ENCODE peak calls at places on chromosome 9, in four cellular contexts. One of them, this sample, is unnamed.

GRCh38 chr9:131289301-131290038 is at the start of gene PLPP7:
- DNase-seq in astrocyte of the cerebellum: peak
- DNase-seq in uterus: peak
- DNase-seq in left lung: no peak
- DNase-seq in this sample: peak

GRCh38 chr9:42852133-42852532 is 668.7 kb downstream of the SPATA31A6 start:
- DNase-seq in uterus: no peak
- DNase-seq in left lung: peak
- DNase-seq in astrocyte of the cerebellum: no peak
- DNase-seq in this sample: no peak

GRCh38 chr9:36214571-36214970 is 23.9 kb downstream of the CLTA start:
- DNase-seq in uterus: no peak
- DNase-seq in astrocyte of the cerebellum: no peak
- DNase-seq in left lung: no peak
- DNase-seq in this sample: no peak

GRCh38 chr9:89353989-89354388 is 35.7 kb downstream of the SECISBP2 start:
- DNase-seq in astrocyte of the cerebellum: no peak
- DNase-seq in left lung: no peak
- DNase-seq in uterus: no peak
- DNase-seq in this sample: peak

GRCh38 chr9:107487521-107488399 is 1.8 kb downstream of the KLF4 start:
- DNase-seq in astrocyte of the cerebellum: peak
- DNase-seq in uterus: peak
- DNase-seq in left lung: peak
- DNase-seq in this sample: peak

GRCh38 chr9:21996438-21996837 is 1.8 kb downstream of the CDKN2B-AS1 start:
- DNase-seq in uterus: no peak
- DNase-seq in left lung: no peak
- DNase-seq in astrocyte of the cerebellum: no peak
- DNase-seq in this sample: no peak

GRCh38 chr9:129121483-129121882 is 10.3 kb downstream of the PTPA start:
- DNase-seq in astrocyte of the cerebellum: no peak
- DNase-seq in left lung: peak
- DNase-seq in uterus: no peak
- DNase-seq in this sample: no peak

GRCh38 chr9:89797970-89798369 is 193.2 kb downstream of the GADD45G start:
- DNase-seq in astrocyte of the cerebellum: no peak
- DNase-seq in left lung: no peak
- DNase-seq in uterus: no peak
- DNase-seq in this sample: no peak

GRCh38 chr9:74218374-74219063 is 278.6 kb upstream of the RORB start:
- DNase-seq in uterus: no peak
- DNase-seq in left lung: no peak
- DNase-seq in astrocyte of the cerebellum: no peak
- DNase-seq in this sample: no peak

GRCh38 chr9:93907551-93908199 is 47.5 kb downstream of the BARX1 start:
- DNase-seq in astrocyte of the cerebellum: no peak
- DNase-seq in uterus: no peak
- DNase-seq in left lung: peak
- DNase-seq in this sample: no peak

GRCh38 chr9:126294331-126295081 is 32.1 kb upstream of the MVB12B start:
- DNase-seq in astrocyte of the cerebellum: no peak
- DNase-seq in left lung: no peak
- DNase-seq in uterus: no peak
- DNase-seq in this sample: no peak

GRCh38 chr9:87667164-87667738 is 58.7 kb upstream of the CTSL start:
- DNase-seq in left lung: no peak
- DNase-seq in astrocyte of the cerebellum: no peak
- DNase-seq in uterus: no peak
- DNase-seq in this sample: no peak

GRCh38 chr9:88476491-88477271 is 58.3 kb upstream of the NXNL2 start:
- DNase-seq in uterus: no peak
- DNase-seq in left lung: no peak
- DNase-seq in astrocyte of the cerebellum: peak
- DNase-seq in this sample: no peak

GRCh38 chr9:76534031-76534430 is 75.0 kb downstream of the GCNT1 start:
- DNase-seq in left lung: no peak
- DNase-seq in astrocyte of the cerebellum: no peak
- DNase-seq in uterus: no peak
- DNase-seq in this sample: no peak

GRCh38 chr9:79431019-79431679 is 140.6 kb upstream of the TLE4 start:
- DNase-seq in left lung: no peak
- DNase-seq in uterus: no peak
- DNase-seq in astrocyte of the cerebellum: peak
- DNase-seq in this sample: no peak

GRCh38 chr9:89431930-89432725 is 65.8 kb downstream of the SEMA4D start:
- DNase-seq in uterus: no peak
- DNase-seq in left lung: no peak
- DNase-seq in astrocyte of the cerebellum: no peak
- DNase-seq in this sample: no peak

GRCh38 chr9:107929439-107929838 is 439.9 kb upstream of the KLF4 start:
- DNase-seq in left lung: no peak
- DNase-seq in astrocyte of the cerebellum: peak
- DNase-seq in uterus: no peak
- DNase-seq in this sample: no peak

GRCh38 chr9:121824651-121825480 is 173.4 kb downstream of the DAB2IP start:
- DNase-seq in astrocyte of the cerebellum: no peak
- DNase-seq in left lung: no peak
- DNase-seq in uterus: no peak
- DNase-seq in this sample: peak
- TF ChIP-seq CTCF in astrocyte of the cerebellum: no peak
- TF ChIP-seq CTCF in left lung: no peak
- TF ChIP-seq CTCF in uterus: no peak
- TF ChIP-seq CTCF in this sample: no peak

GRCh38 chr9:98999152-98999525 is 55.4 kb downstream of the COL15A1 start:
- DNase-seq in uterus: peak
- DNase-seq in left lung: no peak
- DNase-seq in astrocyte of the cerebellum: no peak
- DNase-seq in this sample: no peak
- TF ChIP-seq CTCF in uterus: no peak
- TF ChIP-seq CTCF in left lung: no peak
- TF ChIP-seq CTCF in astrocyte of the cerebellum: no peak
- TF ChIP-seq CTCF in this sample: no peak

GRCh38 chr9:133553978-133554713 is 19.6 kb downstream of the ADAMTSL2 start:
- DNase-seq in left lung: no peak
- DNase-seq in uterus: no peak
- DNase-seq in astrocyte of the cerebellum: no peak
- DNase-seq in this sample: no peak
- TF ChIP-seq CTCF in left lung: no peak
- TF ChIP-seq CTCF in uterus: no peak
- TF ChIP-seq CTCF in astrocyte of the cerebellum: no peak
- TF ChIP-seq CTCF in this sample: no peak

GRCh38 chr9:92504881-92505280 is 22.6 kb upstream of the ASPN start:
- DNase-seq in astrocyte of the cerebellum: no peak
- DNase-seq in uterus: no peak
- DNase-seq in left lung: no peak
- DNase-seq in this sample: no peak

GRCh38 chr9:92506184-92506857 is 24.0 kb upstream of the ASPN start:
- DNase-seq in left lung: no peak
- DNase-seq in astrocyte of the cerebellum: peak
- DNase-seq in uterus: peak
- DNase-seq in this sample: peak

GRCh38 chr9:92499701-92500100 is 17.4 kb upstream of the ASPN start:
- DNase-seq in astrocyte of the cerebellum: no peak
- DNase-seq in left lung: no peak
- DNase-seq in uterus: no peak
- DNase-seq in this sample: no peak

GRCh38 chr9:92500725-92501124 is 18.4 kb upstream of the ASPN start:
- DNase-seq in left lung: no peak
- DNase-seq in astrocyte of the cerebellum: no peak
- DNase-seq in uterus: no peak
- DNase-seq in this sample: no peak

DNA sequence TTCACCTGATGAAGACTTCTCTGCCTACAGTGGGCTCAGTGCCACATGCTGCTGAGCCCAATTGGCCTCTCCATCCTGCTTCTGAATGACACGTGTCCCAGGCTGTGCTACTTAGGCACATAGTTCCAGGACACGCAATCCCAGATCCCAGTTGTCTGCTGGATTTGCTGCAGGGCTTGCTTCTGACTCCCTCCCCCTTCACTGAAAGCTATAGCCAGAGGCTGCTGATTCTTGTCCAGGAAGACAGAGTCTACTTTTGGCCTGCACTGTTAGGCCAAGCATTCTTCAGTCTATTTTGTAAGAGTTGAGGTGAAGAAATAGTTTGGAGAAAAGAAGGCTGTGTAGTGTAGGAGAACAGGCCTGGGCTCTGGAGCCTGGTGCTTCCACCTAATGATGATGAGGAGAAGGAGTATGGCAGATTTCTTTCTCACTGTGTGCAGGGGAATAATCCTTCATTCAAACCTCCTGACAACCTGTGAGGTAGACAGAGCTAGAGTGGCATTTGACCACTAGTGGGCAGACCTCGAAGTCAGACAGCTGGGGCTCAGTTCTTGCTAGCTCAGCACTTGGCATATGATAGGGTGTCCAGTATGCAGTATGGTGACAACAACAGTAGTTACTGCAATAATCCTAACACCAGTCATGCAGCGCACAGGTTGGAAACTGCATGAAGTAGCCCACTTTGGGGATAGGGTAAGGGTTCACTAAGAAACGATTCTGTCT is 19.5 kb upstream of the ASPN start:
- DNase-seq in uterus: peak
- DNase-seq in astrocyte of the cerebellum: no peak
- DNase-seq in left lung: no peak
- DNase-seq in this sample: peak
- TF ChIP-seq CTCF in uterus: peak
- TF ChIP-seq CTCF in astrocyte of the cerebellum: peak
- TF ChIP-seq CTCF in left lung: peak
- TF ChIP-seq CTCF in this sample: no peak

GRCh38 chr9:1732670-1733069 is 282.5 kb upstream of the SMARCA2 start:
- DNase-seq in left lung: no peak
- DNase-seq in uterus: no peak
- DNase-seq in astrocyte of the cerebellum: no peak
- DNase-seq in this sample: no peak
- TF ChIP-seq CTCF in left lung: no peak
- TF ChIP-seq CTCF in uterus: no peak
- TF ChIP-seq CTCF in astrocyte of the cerebellum: no peak
- TF ChIP-seq CTCF in this sample: no peak

DNA sequence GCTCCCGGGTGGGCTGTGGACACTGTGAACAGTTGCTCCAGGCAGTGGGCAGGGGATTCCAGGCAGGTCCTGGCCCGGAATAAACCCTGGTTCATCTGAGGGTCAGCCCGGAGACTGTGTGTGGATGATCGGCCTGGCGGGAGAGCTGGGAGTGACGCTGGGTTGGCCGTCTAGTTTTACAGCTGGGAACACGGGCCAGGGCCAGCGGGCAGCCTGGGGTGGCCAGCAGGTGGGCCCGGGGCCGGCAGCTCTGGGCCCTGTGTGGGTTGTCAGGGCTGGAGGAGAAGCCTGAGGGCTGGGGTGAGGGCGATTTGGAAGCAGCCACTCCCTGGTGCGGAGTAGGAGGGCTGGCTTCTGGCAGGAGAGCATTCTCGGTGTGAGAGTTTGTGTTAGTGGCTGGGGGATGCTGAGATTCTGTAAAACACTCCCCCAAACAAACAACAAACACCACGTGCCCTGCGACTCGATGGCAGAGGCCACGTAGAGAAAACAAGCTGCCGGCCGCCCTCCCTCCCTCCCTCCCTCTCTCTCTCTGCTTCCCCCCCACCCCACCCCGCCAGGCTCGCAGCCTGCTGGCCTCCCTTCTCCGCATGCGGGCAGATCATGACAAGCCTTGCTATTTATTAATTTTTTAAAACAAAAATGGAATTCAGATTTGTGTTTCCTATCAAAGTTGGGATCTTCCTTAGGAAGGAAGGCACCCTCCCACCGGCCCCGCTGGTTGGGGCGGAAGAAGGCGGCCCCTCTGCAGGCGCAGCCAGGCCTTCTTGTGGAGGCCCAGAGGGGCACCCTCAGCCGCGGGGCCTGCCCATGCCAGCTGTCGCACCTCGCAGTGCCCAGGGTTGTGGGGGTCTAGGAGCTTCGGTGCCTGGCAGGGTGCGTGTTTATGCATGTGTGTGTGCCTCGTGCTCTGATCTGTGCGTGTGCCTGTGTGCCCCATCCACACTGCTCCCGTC is 49.5 kb downstream of the RXRA start:
- DNase-seq in uterus: no peak
- DNase-seq in left lung: no peak
- DNase-seq in astrocyte of the cerebellum: peak
- DNase-seq in this sample: no peak
- TF ChIP-seq CTCF in uterus: no peak
- TF ChIP-seq CTCF in left lung: no peak
- TF ChIP-seq CTCF in astrocyte of the cerebellum: no peak
- TF ChIP-seq CTCF in this sample: no peak

GRCh38 chr9:32401471-32401870 is 17.0 kb downstream of the ACO1 start:
- DNase-seq in astrocyte of the cerebellum: no peak
- DNase-seq in uterus: no peak
- DNase-seq in left lung: no peak
- DNase-seq in this sample: no peak

GRCh38 chr9:32394381-32395049 is 10.1 kb downstream of the ACO1 start:
- DNase-seq in astrocyte of the cerebellum: no peak
- DNase-seq in uterus: no peak
- DNase-seq in left lung: no peak
- DNase-seq in this sample: no peak

GRCh38 chr9:32398207-32398606 is 13.8 kb downstream of the ACO1 start:
- DNase-seq in astrocyte of the cerebellum: no peak
- DNase-seq in uterus: no peak
- DNase-seq in left lung: no peak
- DNase-seq in this sample: no peak

GRCh38 chr9:32399110-32399815 is 14.8 kb downstream of the ACO1 start:
- DNase-seq in astrocyte of the cerebellum: no peak
- DNase-seq in uterus: no peak
- DNase-seq in left lung: no peak
- DNase-seq in this sample: no peak

DNA sequence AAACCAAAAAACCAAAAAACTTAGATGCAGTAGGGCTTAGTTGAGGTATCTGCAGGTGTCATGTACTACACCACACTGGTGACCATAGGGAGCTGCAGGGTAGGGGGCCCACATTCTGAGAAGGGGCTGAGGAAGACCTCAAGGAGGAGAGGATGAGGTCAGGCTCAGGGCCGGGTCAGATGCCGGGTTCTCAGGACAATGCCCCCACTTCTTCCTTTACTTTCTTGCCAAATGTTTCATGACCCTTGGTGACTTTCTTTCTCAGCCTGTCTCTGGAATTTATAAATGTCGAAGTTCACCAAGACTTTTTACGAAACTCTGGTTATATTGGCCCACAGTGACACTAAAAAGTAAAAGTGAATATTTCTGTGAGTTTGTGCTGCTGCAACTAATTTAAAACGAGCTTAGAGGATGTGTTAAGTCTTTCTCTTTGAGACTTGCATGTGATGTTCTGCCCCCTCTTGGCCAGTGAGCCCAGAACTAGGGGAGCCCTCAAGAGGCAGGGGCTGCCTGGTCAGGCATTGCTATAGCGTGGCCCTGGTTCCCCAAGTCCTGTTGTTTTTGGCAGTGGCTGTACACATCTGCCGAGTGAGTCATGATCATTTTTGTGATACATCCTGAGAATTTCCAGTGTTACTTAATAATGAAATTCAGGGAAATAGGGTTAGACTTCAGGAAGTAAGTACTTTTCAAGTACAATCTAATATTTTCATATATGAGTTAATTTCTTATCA is 11.2 kb downstream of the ACO1 start:
- DNase-seq in astrocyte of the cerebellum: peak
- DNase-seq in uterus: peak
- DNase-seq in left lung: no peak
- DNase-seq in this sample: no peak
- TF ChIP-seq CTCF in astrocyte of the cerebellum: peak
- TF ChIP-seq CTCF in uterus: no peak
- TF ChIP-seq CTCF in left lung: no peak
- TF ChIP-seq CTCF in this sample: no peak

This sample was measured in coronary artery.